ENCODE peak calls at places on chromosome 11, in nine cellular contexts. S is GM20000; X is stomach; D is cortex of kidney; L is AML-193; G is RWPE1; A is AG09319; Y is effector memory CD4-positive, alpha-beta T cell; U is NCI-H1105 treated with DMSO at 0.1 percent for 48 hours. B is an unnamed sample.

GRCh38 chr11:27471588-27472397 is 797 bp downstream of the LGR4 start:
- DNase-seq in U (peak), X (peak), L (no peak), Y (no peak), G (no peak), D (no peak), S (peak), A (no peak), B (no peak)

GRCh38 chr11:746289-747175 is 732 bp upstream of the TALDO1 start:
- DNase-seq in A (no peak), S (no peak), D (no peak), Y (no peak), X (no peak), L (no peak), U (peak), G (no peak), B (no peak)

GRCh38 chr11:101126551-101127347 is 2.9 kb downstream of the PGR start:
- DNase-seq in A (no peak), L (no peak), G (no peak), D (no peak), U (no peak), X (no peak), Y (no peak), S (peak), B (no peak)

GRCh38 chr11:111634981-111635705 is 32.9 kb downstream of the SIK2 start:
- DNase-seq in S (no peak), D (no peak), L (no peak), X (no peak), U (no peak), A (no peak), Y (no peak), G (no peak), B (peak)

GRCh38 chr11:15170170-15170569 is 55.4 kb downstream of the INSC start:
- DNase-seq in U (no peak), G (no peak), D (no peak), A (no peak), S (no peak), X (no peak), Y (no peak), L (no peak), B (no peak)

GRCh38 chr11:111291764-111292163 is 6.6 kb upstream of the POU2AF3 start:
- DNase-seq in D (no peak), L (no peak), X (no peak), Y (no peak), G (no peak), U (no peak), S (no peak), A (no peak), B (no peak)

GRCh38 chr11:46674463-46675287 is 25.7 kb downstream of the ARHGAP1 start:
- DNase-seq in S (no peak), A (no peak), L (peak), Y (no peak), G (no peak), X (no peak), U (no peak), D (no peak), B (no peak)

GRCh38 chr11:8257003-8257664 is 6.5 kb downstream of the LMO1 start:
- DNase-seq in D (no peak), S (no peak), X (peak), A (no peak), Y (no peak), U (no peak), L (no peak), G (no peak), B (no peak)

GRCh38 chr11:67999704-68000103 is 4.2 kb downstream of the UNC93B1 start:
- DNase-seq in A (no peak), L (no peak), U (no peak), Y (no peak), D (no peak), G (no peak), S (no peak), X (no peak), B (no peak)

GRCh38 chr11:119029340-119030028 is 1.2 kb downstream of the SLC37A4 start:
- DNase-seq in Y (no peak), X (peak), L (no peak), A (no peak), S (peak), G (no peak), U (no peak), D (no peak), B (no peak)

B was measured in HFF-Myc.